ENCODE peak calls at places on chromosomes 11 and 22, in nine cellular contexts. U is upper lobe of right lung, E is AG10803, F is uterus, B is heart right ventricle, M is astrocyte of the cerebellum, K is GM13977, C is hepatocyte, X is Calu3. Z is an unnamed sample.

GRCh38 chr22:44335903-44336803 is 23.4 kb upstream of the SHISAL1 start:
- DNase-seq in U (no peak), E (no peak), F (no peak), B (no peak), M (no peak), K (no peak), C (no peak), X (peak; percentile 58), Z (peak; percentile 49)

GRCh38 chr11:10664511-10664910 is 29.0 kb downstream of the IRAG1 start:
- DNase-seq in U (no peak), E (no peak), F (no peak), B (no peak), M (no peak), K (no peak), C (no peak), X (no peak), Z (no peak)

GRCh38 chr22:32528984-32529982 is 54.7 kb downstream of the FBXO7 start:
- DNase-seq in U (peak; percentile 86), E (peak; percentile 87), F (peak; percentile 94), B (peak; percentile 85), M (peak; percentile 72), K (peak; percentile 89), C (peak; percentile 90), X (peak; percentile 81), Z (peak; percentile 86)

GRCh38 chr22:40890881-40891280 is 29.0 kb upstream of the DNAJB7 start:
- DNase-seq in U (no peak), E (peak; percentile 52), F (no peak), B (no peak), M (no peak), K (no peak), C (no peak), X (no peak), Z (no peak)

GRCh38 chr11:60857378-60858232 is 1.9 kb upstream of the PTGDR2 start:
- DNase-seq in U (no peak), E (no peak), F (no peak), B (no peak), M (no peak), K (no peak), C (no peak), X (no peak), Z (no peak)

GRCh38 chr11:44329472-44330230 is 19.7 kb upstream of the ALX4 start:
- DNase-seq in U (peak; percentile 27), E (no peak), F (no peak), B (no peak), M (no peak), K (no peak), C (no peak), X (no peak), Z (no peak)

GRCh38 chr22:33658775-33659174 is 261.5 kb downstream of the LARGE1 start:
- DNase-seq in U (no peak), E (peak; percentile 90), F (peak; percentile 44), B (peak; percentile 29), M (no peak), K (no peak), C (peak; percentile 39), X (no peak), Z (no peak)

GRCh38 chr11:35216962-35217667 is 78.1 kb downstream of the CD44 start:
- DNase-seq in U (no peak), E (no peak), F (no peak), B (no peak), M (no peak), K (peak; percentile 3), C (no peak), X (no peak), Z (no peak)

DNA sequence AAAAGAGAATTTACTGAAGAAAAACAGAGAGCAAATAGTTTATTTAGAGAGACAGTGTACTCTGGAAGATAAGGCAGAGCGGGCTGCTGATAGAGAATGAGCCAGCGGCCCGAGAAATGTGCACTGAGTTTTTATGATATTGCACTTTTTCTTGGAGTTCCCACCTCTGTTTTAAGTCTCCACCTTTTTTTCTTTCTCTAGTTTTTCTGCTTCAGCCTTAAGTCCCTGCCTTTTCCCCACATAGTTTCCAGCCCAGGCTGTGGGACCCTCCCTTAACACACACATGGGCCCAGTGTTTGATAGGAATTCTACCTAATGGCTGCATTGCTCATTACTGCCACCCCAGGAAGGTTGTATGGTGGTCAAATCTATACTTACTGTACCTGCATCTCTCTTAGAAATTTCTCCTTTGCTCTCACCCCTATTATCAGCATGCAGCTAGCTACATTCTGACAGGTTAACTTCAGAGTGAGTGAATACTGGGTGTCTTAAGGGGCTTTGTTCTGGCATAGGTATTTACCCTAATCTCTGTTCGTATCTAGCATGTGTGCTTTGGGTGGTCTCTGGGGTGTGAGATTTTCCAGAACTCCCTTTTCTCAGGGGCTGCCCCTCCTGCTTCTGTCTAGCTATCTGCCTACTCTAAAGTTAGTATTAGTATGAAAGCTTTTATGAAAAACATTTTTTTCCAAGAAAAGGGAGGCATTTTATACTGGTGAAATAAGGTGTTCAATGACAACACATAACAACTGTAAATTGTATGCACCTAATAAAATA is 127.3 kb upstream of the TOP3B start:
- DNase-seq in U (no peak), E (no peak), F (no peak), B (no peak), M (no peak), K (no peak), C (peak; percentile 9), X (no peak), Z (no peak)
- TF ChIP-seq CTCF in U (peak; percentile 7), E (no peak), F (no peak), B (no peak), M (peak; percentile 13), K (peak; percentile 42), C (peak; percentile 37), X (peak; percentile 20), Z (no peak)

GRCh38 chr11:598005-598680 is 17.6 kb downstream of the IRF7 start:
- DNase-seq in U (no peak), E (no peak), F (no peak), B (no peak), M (no peak), K (no peak), C (no peak), X (no peak), Z (no peak)

GRCh38 chr11:593347-593746 is 17.1 kb downstream of the PHRF1 start:
- DNase-seq in U (no peak), E (no peak), F (no peak), B (no peak), M (no peak), K (no peak), C (no peak), X (no peak), Z (no peak)

GRCh38 chr11:595400-595799 is 19.1 kb downstream of the PHRF1 start:
- DNase-seq in U (no peak), E (no peak), F (no peak), B (no peak), M (no peak), K (no peak), C (no peak), X (no peak), Z (no peak)

GRCh38 chr11:596374-596773 is 19.4 kb downstream of the IRF7 start:
- DNase-seq in U (no peak), E (no peak), F (no peak), B (no peak), M (no peak), K (no peak), C (no peak), X (no peak), Z (peak; percentile 54)

DNA sequence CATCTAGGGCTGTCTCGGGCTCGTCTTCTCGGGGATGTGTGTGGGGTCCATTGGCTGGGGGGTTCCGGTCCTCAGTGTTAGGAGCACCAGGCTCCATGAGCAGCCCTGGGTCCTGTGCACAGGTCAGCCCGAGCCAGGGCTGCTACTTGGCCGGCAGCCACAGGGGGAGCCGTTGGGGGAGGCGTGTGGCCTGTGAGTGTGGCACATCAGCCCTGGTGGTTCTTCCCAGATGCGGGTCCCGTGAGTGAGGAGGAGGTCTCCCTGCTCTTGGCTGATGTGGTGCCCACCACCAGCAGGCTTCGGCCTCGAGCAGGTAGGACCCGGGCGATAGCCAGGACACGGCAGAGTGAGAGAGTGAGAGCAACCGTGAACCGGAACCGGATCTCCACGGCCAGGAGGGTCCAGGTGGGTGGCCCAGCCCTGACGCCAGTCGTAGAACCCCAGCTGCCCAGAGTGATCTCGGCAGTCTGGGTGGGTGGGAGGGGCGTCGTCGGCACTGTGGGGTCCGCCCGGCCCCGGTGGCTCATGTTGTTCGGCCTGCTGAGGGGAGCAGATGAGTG is 18.5 kb downstream of the IRF7 start:
- DNase-seq in U (no peak), E (no peak), F (no peak), B (no peak), M (no peak), K (no peak), C (no peak), X (peak; percentile 29), Z (no peak)
- TF ChIP-seq CTCF in U (no peak), E (no peak), F (no peak), B (no peak), M (no peak), K (peak; percentile 41), C (no peak), X (no peak), Z (no peak)

GRCh38 chr11:77778118-77778517 is 42.4 kb downstream of the RSF1 start:
- DNase-seq in U (no peak), E (no peak), F (no peak), B (no peak), M (no peak), K (no peak), C (no peak), X (no peak), Z (no peak)

GRCh38 chr11:77778549-77778948 is 42.0 kb downstream of the RSF1 start:
- DNase-seq in U (no peak), E (no peak), F (no peak), B (no peak), M (no peak), K (no peak), C (no peak), X (no peak), Z (no peak)

GRCh38 chr11:77779935-77780334 is 40.6 kb downstream of the RSF1 start:
- DNase-seq in U (no peak), E (peak; percentile 34), F (no peak), B (no peak), M (peak; percentile 18), K (no peak), C (peak; percentile 16), X (no peak), Z (no peak)

GRCh38 chr11:77775941-77776340 is 44.6 kb downstream of the RSF1 start:
- DNase-seq in U (no peak), E (no peak), F (no peak), B (no peak), M (no peak), K (no peak), C (no peak), X (no peak), Z (no peak)

DNA sequence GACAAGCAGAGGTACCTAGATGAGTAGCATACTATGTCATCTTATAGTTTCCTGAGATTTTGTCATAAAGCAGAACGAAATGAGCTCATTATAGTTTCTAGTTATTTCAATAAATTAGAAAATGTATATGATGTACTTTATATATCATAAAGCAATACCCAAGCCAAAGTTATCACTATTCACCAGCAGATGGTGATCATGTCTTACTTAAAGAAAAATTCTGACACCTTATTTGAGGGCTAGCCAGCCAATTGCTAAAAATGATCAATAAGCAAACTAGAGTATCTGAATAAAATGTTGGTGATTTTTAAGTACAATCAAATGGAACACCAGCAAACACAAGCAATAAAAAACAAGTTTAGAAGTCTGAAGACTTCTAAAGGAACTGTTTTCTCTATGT is 44.1 kb downstream of the RSF1 start:
- DNase-seq in U (no peak), E (no peak), F (no peak), B (no peak), M (no peak), K (no peak), C (no peak), X (no peak), Z (no peak)
- TF ChIP-seq CTCF in U (peak; percentile 35), E (peak; percentile 45), F (no peak), B (peak; percentile 37), M (no peak), K (peak; percentile 42), C (peak; percentile 48), X (no peak), Z (peak; percentile 55)

GRCh38 chr22:22943521-22944267 is 56.1 kb downstream of the IGLL5 start:
- DNase-seq in U (peak; percentile 40), E (no peak), F (no peak), B (no peak), M (no peak), K (peak; percentile 15), C (peak; percentile 3), X (no peak), Z (no peak)
- TF ChIP-seq CTCF in U (no peak), E (no peak), F (no peak), B (no peak), M (peak; percentile 8), K (peak; percentile 44), C (no peak), X (no peak), Z (no peak)